ENCODE peak calls at places on chromosome 6, in seven cellular contexts. One of them, this sample, is unnamed.

GRCh38 chr6:5998741-5999687 is 7.7 kb downstream of the NRN1 start:
- DNase-seq in foreskin fibroblast: no peak
- DNase-seq in LHCN-M2: no peak
- DNase-seq in MG63: peak; percentile 46
- DNase-seq in fibroblast of the conjunctiva: no peak
- DNase-seq in hepatocyte: no peak
- DNase-seq in cerebellar cortex: peak; percentile 71
- DNase-seq in this sample: no peak

GRCh38 chr6:54191460-54191859 is 80.2 kb downstream of the MLIP start:
- DNase-seq in foreskin fibroblast: peak; percentile 1
- DNase-seq in LHCN-M2: peak; percentile 72
- DNase-seq in MG63: no peak
- DNase-seq in fibroblast of the conjunctiva: peak; percentile 33
- DNase-seq in hepatocyte: peak; percentile 34
- DNase-seq in cerebellar cortex: no peak
- DNase-seq in this sample: no peak

GRCh38 chr6:73985891-73986290 is 289.9 kb downstream of the CD109 start:
- DNase-seq in foreskin fibroblast: peak; percentile 84
- DNase-seq in LHCN-M2: peak; percentile 36
- DNase-seq in MG63: peak; percentile 74
- DNase-seq in fibroblast of the conjunctiva: peak; percentile 55
- DNase-seq in hepatocyte: no peak
- DNase-seq in cerebellar cortex: no peak
- DNase-seq in this sample: no peak

GRCh38 chr6:89487864-89488263 is 54.9 kb downstream of the ANKRD6 start:
- DNase-seq in foreskin fibroblast: no peak
- DNase-seq in LHCN-M2: no peak
- DNase-seq in MG63: no peak
- DNase-seq in fibroblast of the conjunctiva: no peak
- DNase-seq in hepatocyte: peak; percentile 33
- DNase-seq in cerebellar cortex: peak; percentile 27
- DNase-seq in this sample: peak; percentile 83

GRCh38 chr6:21846541-21847451 is 253.2 kb downstream of the SOX4 start:
- DNase-seq in foreskin fibroblast: no peak
- DNase-seq in LHCN-M2: peak; percentile 45
- DNase-seq in MG63: no peak
- DNase-seq in fibroblast of the conjunctiva: no peak
- DNase-seq in hepatocyte: peak; percentile 82
- DNase-seq in cerebellar cortex: no peak
- DNase-seq in this sample: peak; percentile 97

GRCh38 chr6:1404713-1405098 is 15.3 kb downstream of the FOXF2 start:
- DNase-seq in foreskin fibroblast: no peak
- DNase-seq in LHCN-M2: no peak
- DNase-seq in MG63: no peak
- DNase-seq in fibroblast of the conjunctiva: no peak
- DNase-seq in hepatocyte: no peak
- DNase-seq in cerebellar cortex: no peak
- DNase-seq in this sample: no peak

GRCh38 chr6:132143258-132143657 is 192.1 kb upstream of the CCN2 start:
- DNase-seq in foreskin fibroblast: no peak
- DNase-seq in LHCN-M2: no peak
- DNase-seq in MG63: no peak
- DNase-seq in fibroblast of the conjunctiva: no peak
- DNase-seq in hepatocyte: no peak
- DNase-seq in cerebellar cortex: no peak
- DNase-seq in this sample: no peak

GRCh38 chr6:149202967-149203366 is 114.5 kb upstream of the TAB2 start:
- DNase-seq in foreskin fibroblast: no peak
- DNase-seq in LHCN-M2: no peak
- DNase-seq in MG63: no peak
- DNase-seq in fibroblast of the conjunctiva: no peak
- DNase-seq in hepatocyte: no peak
- DNase-seq in cerebellar cortex: no peak
- DNase-seq in this sample: no peak

GRCh38 chr6:127328043-127328442 is 15.4 kb downstream of the ECHDC1 start:
- DNase-seq in foreskin fibroblast: no peak
- DNase-seq in LHCN-M2: peak; percentile 43
- DNase-seq in MG63: no peak
- DNase-seq in fibroblast of the conjunctiva: no peak
- DNase-seq in hepatocyte: no peak
- DNase-seq in cerebellar cortex: no peak
- DNase-seq in this sample: no peak

GRCh38 chr6:39381535-39382140 is 59.1 kb upstream of the KCNK16 start:
- DNase-seq in foreskin fibroblast: no peak
- DNase-seq in LHCN-M2: no peak
- DNase-seq in MG63: no peak
- DNase-seq in fibroblast of the conjunctiva: no peak
- DNase-seq in hepatocyte: no peak
- DNase-seq in cerebellar cortex: no peak
- DNase-seq in this sample: no peak

GRCh38 chr6:168418151-168418551 is 22.8 kb upstream of the SMOC2 start:
- DNase-seq in foreskin fibroblast: no peak
- DNase-seq in LHCN-M2: no peak
- DNase-seq in MG63: no peak
- DNase-seq in fibroblast of the conjunctiva: no peak
- DNase-seq in hepatocyte: no peak
- DNase-seq in cerebellar cortex: no peak
- DNase-seq in this sample: no peak

GRCh38 chr6:125549202-125549884 is 200.1 kb upstream of the HEY2 start:
- DNase-seq in foreskin fibroblast: no peak
- DNase-seq in LHCN-M2: no peak
- DNase-seq in MG63: no peak
- DNase-seq in fibroblast of the conjunctiva: no peak
- DNase-seq in hepatocyte: no peak
- DNase-seq in cerebellar cortex: no peak
- DNase-seq in this sample: no peak

This sample was measured in DMS153.